ENCODE peak calls at places on chromosomes 7 and 10, in ten cellular contexts. I is substantia nigra; O is body of pancreas; E is activated CD4-positive, alpha-beta T cell treated with anti-CD3 and anti-CD28 coated beads, Interleukin-2, amount 50 U/mL, for 1 hour; M is type B pancreatic cell; R is CD8-positive, alpha-beta memory T cell; N is ACHN; W is astrocyte of the cerebellum; X is Right ventricle myocardium superior; C is nephron progenitor cell. P is an unnamed sample.

GRCh38 chr7:157875230-157876179 is 538.7 kb downstream of the DNAJB6 start:
- DNase-seq in I (no peak), O (no peak), E (peak), M (no peak), R (peak), N (no peak), W (no peak), X (peak), C (peak), P (no peak)

GRCh38 chr10:125982256-125982948 is 86.0 kb downstream of the FANK1 start:
- DNase-seq in I (no peak), O (peak), E (peak), M (no peak), R (peak), N (peak), W (peak), X (no peak), C (peak), P (peak)

GRCh38 chr10:47146571-47146970 is 153.4 kb upstream of the GDF10 start:
- DNase-seq in I (no peak), O (no peak), E (no peak), M (no peak), R (no peak), N (no peak), W (no peak), X (no peak), C (no peak), P (no peak)

GRCh38 chr7:18508441-18509427 is 13.2 kb downstream of the HDAC9 start:
- DNase-seq in I (no peak), O (peak), E (no peak), M (no peak), R (no peak), N (peak), W (peak), X (no peak), C (no peak), P (peak)

GRCh38 chr10:15344876-15345285 is 26.2 kb downstream of the FAM171A1 start:
- DNase-seq in I (peak), O (peak), E (no peak), M (no peak), R (no peak), N (no peak), W (peak), X (no peak), C (no peak), P (no peak)

GRCh38 chr7:12623885-12624498 is 53.5 kb downstream of the SCIN start:
- DNase-seq in I (no peak), O (no peak), E (no peak), M (no peak), R (no peak), N (peak), W (no peak), X (no peak), C (no peak), P (no peak)

GRCh38 chr10:103594326-103594725 is 100.8 kb downstream of the NEURL1 start:
- DNase-seq in I (no peak), O (no peak), E (no peak), M (no peak), R (no peak), N (no peak), W (no peak), X (no peak), C (no peak), P (no peak)

GRCh38 chr7:157044943-157045660 is 34.6 kb upstream of the MNX1 start:
- DNase-seq in I (no peak), O (no peak), E (no peak), M (peak), R (no peak), N (no peak), W (no peak), X (no peak), C (no peak), P (no peak)

GRCh38 chr10:13047529-13048206 is 46.2 kb upstream of the CCDC3 start:
- DNase-seq in I (no peak), O (no peak), E (no peak), M (no peak), R (no peak), N (no peak), W (no peak), X (no peak), C (no peak), P (no peak)

GRCh38 chr7:104946338-104946737 is 67.7 kb upstream of the KMT2E start:
- DNase-seq in I (no peak), O (no peak), E (no peak), M (no peak), R (no peak), N (no peak), W (no peak), X (no peak), C (no peak), P (no peak)

GRCh38 chr10:6493521-6494451 is 86.3 kb downstream of the PRKCQ start:
- DNase-seq in I (no peak), O (no peak), E (no peak), M (no peak), R (no peak), N (no peak), W (no peak), X (no peak), C (no peak), P (no peak)

GRCh38 chr7:80923211-80923612 is 4.4 kb upstream of the SEMA3C start:
- DNase-seq in I (no peak), O (no peak), E (no peak), M (no peak), R (no peak), N (no peak), W (no peak), X (no peak), C (no peak), P (no peak)

GRCh38 chr7:66187894-66188293 is 17.2 kb upstream of the TPST1 start:
- DNase-seq in I (no peak), O (peak), E (no peak), M (no peak), R (no peak), N (no peak), W (no peak), X (peak), C (no peak), P (no peak)

GRCh38 chr7:33554046-33554445 is 351.3 kb upstream of the BMPER start:
- DNase-seq in I (no peak), O (no peak), E (no peak), M (no peak), R (no peak), N (no peak), W (no peak), X (no peak), C (no peak), P (no peak)

GRCh38 chr10:118045842-118046490 is 775 bp downstream of the RAB11FIP2 start:
- DNase-seq in I (no peak), O (peak), E (peak), M (peak), R (peak), N (peak), W (no peak), X (peak), C (no peak), P (peak)

GRCh38 chr10:133422223-133422820 is 2.1 kb downstream of the SPRN start:
- DNase-seq in I (no peak), O (no peak), E (no peak), M (no peak), R (no peak), N (no peak), W (no peak), X (no peak), C (no peak), P (peak)

GRCh38 chr7:4642468-4643203 is 39.5 kb upstream of the FOXK1 start:
- DNase-seq in I (no peak), O (no peak), E (no peak), M (no peak), R (no peak), N (no peak), W (no peak), X (no peak), C (no peak), P (no peak)

GRCh38 chr10:34861293-34862004 is 46.4 kb upstream of the PARD3 start:
- DNase-seq in I (no peak), O (peak), E (no peak), M (no peak), R (no peak), N (no peak), W (no peak), X (peak), C (peak), P (no peak)

GRCh38 chr10:5570007-5570655 is 45.4 kb downstream of the CALML3 start:
- DNase-seq in I (no peak), O (no peak), E (no peak), M (no peak), R (no peak), N (no peak), W (no peak), X (peak), C (no peak), P (peak)

GRCh38 chr10:9294132-9294663 is 1239.7 kb downstream of the GATA3 start:
- DNase-seq in I (no peak), O (no peak), E (no peak), M (no peak), R (no peak), N (no peak), W (no peak), X (no peak), C (no peak), P (no peak)

GRCh38 chr10:109062371-109062770 is 860.9 kb downstream of the XPNPEP1 start:
- DNase-seq in I (no peak), O (no peak), E (no peak), M (no peak), R (no peak), N (peak), W (peak), X (no peak), C (no peak), P (peak)

GRCh38 chr7:84040365-84040764 is 154.2 kb downstream of the SEMA3A start:
- DNase-seq in I (peak), O (peak), E (no peak), M (no peak), R (no peak), N (no peak), W (no peak), X (no peak), C (no peak), P (no peak)